ENCODE peak calls at places on chromosomes 13 and 19, in six cellular contexts. One of them, this sample, is unnamed.
A peak's percentile ranks its signal among the peaks of the same experiment; 100 is the strongest.

GRCh38 chr13:46134494-46134893 is 29.7 kb upstream of the CPB2 start:
- DNase-seq in BE2C: no peak
- DNase-seq in colonic mucosa: no peak
- DNase-seq in mesendoderm: no peak
- DNase-seq in neuronal stem cell: no peak
- DNase-seq in pancreas: no peak
- DNase-seq in this sample: no peak

GRCh38 chr13:39047560-39047959 is 9.3 kb downstream of the NHLRC3 start:
- DNase-seq in mesendoderm: peak; percentile 76
- DNase-seq in pancreas: no peak
- DNase-seq in BE2C: peak; percentile 12
- DNase-seq in neuronal stem cell: no peak
- DNase-seq in colonic mucosa: no peak
- DNase-seq in this sample: no peak

GRCh38 chr19:7658219-7658686 is 10.6 kb upstream of the RETN start:
- DNase-seq in colonic mucosa: no peak
- DNase-seq in BE2C: no peak
- DNase-seq in neuronal stem cell: no peak
- DNase-seq in pancreas: no peak
- DNase-seq in mesendoderm: peak; percentile 28
- DNase-seq in this sample: no peak

GRCh38 chr19:2345794-2346663 is 14.0 kb upstream of the TMPRSS9 start:
- DNase-seq in colonic mucosa: peak; percentile 86
- DNase-seq in BE2C: peak; percentile 78
- DNase-seq in pancreas: peak; percentile 60
- DNase-seq in mesendoderm: no peak
- DNase-seq in neuronal stem cell: no peak
- DNase-seq in this sample: no peak

GRCh38 chr13:75195479-75196111 is 286.4 kb downstream of the TBC1D4 start:
- DNase-seq in BE2C: no peak
- DNase-seq in colonic mucosa: no peak
- DNase-seq in pancreas: no peak
- DNase-seq in neuronal stem cell: peak; percentile 61
- DNase-seq in mesendoderm: peak; percentile 11
- DNase-seq in this sample: no peak

GRCh38 chr13:112905990-112906641 is 62.9 kb upstream of the MCF2L start:
- DNase-seq in neuronal stem cell: peak; percentile 41
- DNase-seq in BE2C: no peak
- DNase-seq in mesendoderm: peak; percentile 79
- DNase-seq in colonic mucosa: no peak
- DNase-seq in pancreas: no peak
- DNase-seq in this sample: no peak

GRCh38 chr19:4567584-4568071 is 8.1 kb upstream of the SEMA6B start:
- DNase-seq in neuronal stem cell: peak; percentile 60
- DNase-seq in pancreas: no peak
- DNase-seq in BE2C: peak; percentile 78
- DNase-seq in colonic mucosa: peak; percentile 73
- DNase-seq in mesendoderm: peak; percentile 76
- DNase-seq in this sample: no peak

GRCh38 chr19:12685831-12686230 is 2.0 kb upstream of the GNG14 start:
- DNase-seq in colonic mucosa: no peak
- DNase-seq in BE2C: no peak
- DNase-seq in mesendoderm: no peak
- DNase-seq in neuronal stem cell: no peak
- DNase-seq in pancreas: no peak
- DNase-seq in this sample: no peak

GRCh38 chr13:104769520-104769919 is 1703.3 kb upstream of the SLC10A2 start:
- DNase-seq in neuronal stem cell: no peak
- DNase-seq in mesendoderm: no peak
- DNase-seq in BE2C: no peak
- DNase-seq in colonic mucosa: no peak
- DNase-seq in pancreas: no peak
- DNase-seq in this sample: no peak

GRCh38 chr13:104759069-104759468 is 1692.9 kb upstream of the SLC10A2 start:
- DNase-seq in neuronal stem cell: no peak
- DNase-seq in pancreas: no peak
- DNase-seq in mesendoderm: no peak
- DNase-seq in BE2C: no peak
- DNase-seq in colonic mucosa: no peak
- DNase-seq in this sample: no peak

DNA sequence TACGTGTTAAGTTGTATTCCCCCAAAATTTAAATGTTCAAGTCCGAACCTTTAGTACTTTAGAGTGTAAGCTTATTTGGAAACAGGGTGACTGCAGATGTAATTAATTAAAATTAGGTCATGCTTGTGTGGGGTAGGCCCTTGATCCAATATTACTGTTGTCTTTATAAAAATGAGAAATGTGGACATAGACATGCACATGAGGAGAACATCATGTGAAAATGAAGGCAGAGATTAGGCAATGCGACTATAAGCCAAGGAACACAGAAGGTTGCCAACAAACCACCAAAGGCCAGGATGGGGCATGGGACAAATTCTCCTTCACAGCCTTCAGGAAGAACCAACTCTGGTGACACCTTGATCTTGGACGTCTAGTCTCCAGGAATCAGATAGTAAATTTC is 1698.4 kb upstream of the SLC10A2 start:
- DNase-seq in pancreas: no peak
- DNase-seq in colonic mucosa: no peak
- DNase-seq in BE2C: no peak
- DNase-seq in mesendoderm: no peak
- DNase-seq in neuronal stem cell: no peak
- DNase-seq in this sample: no peak
- H3K27me3 ChIP-seq in pancreas: no peaks in the 10 kb centered on the region
- H3K27me3 ChIP-seq in colonic mucosa: no peaks in the 10 kb centered on the region
- H3K27me3 ChIP-seq in BE2C: no peaks in the 10 kb centered on the region
- H3K27me3 ChIP-seq in mesendoderm: no peaks in the 10 kb centered on the region
- H3K27me3 ChIP-seq in neuronal stem cell: no peaks in the 10 kb centered on the region
- H3K27me3 ChIP-seq in this sample: no peaks in the 10 kb centered on the region

GRCh38 chr13:96998071-96998470 is 3.8 kb upstream of the OXGR1 start:
- DNase-seq in mesendoderm: no peak
- DNase-seq in colonic mucosa: no peak
- DNase-seq in pancreas: no peak
- DNase-seq in neuronal stem cell: no peak
- DNase-seq in BE2C: no peak
- DNase-seq in this sample: no peak
- H3K27me3 ChIP-seq in mesendoderm: peaks cover 19% of the 10 kb centered on the region
- H3K27me3 ChIP-seq in colonic mucosa: no peaks in the 10 kb centered on the region
- H3K27me3 ChIP-seq in pancreas: peaks cover 6% of the 10 kb centered on the region
- H3K27me3 ChIP-seq in neuronal stem cell: peaks cover 24% of the 10 kb centered on the region
- H3K27me3 ChIP-seq in BE2C: peaks cover 7% of the 10 kb centered on the region
- H3K27me3 ChIP-seq in this sample: peaks cover 26% of the 10 kb centered on the region

GRCh38 chr19:46493236-46494114 is 2.2 kb downstream of the PNMA8B start:
- DNase-seq in neuronal stem cell: no peak
- DNase-seq in BE2C: no peak
- DNase-seq in colonic mucosa: no peak
- DNase-seq in mesendoderm: peak; percentile 54
- DNase-seq in pancreas: no peak
- DNase-seq in this sample: no peak

GRCh38 chr19:46492841-46493235 is 2.8 kb downstream of the PNMA8B start:
- DNase-seq in BE2C: no peak
- DNase-seq in colonic mucosa: no peak
- DNase-seq in mesendoderm: no peak
- DNase-seq in pancreas: no peak
- DNase-seq in neuronal stem cell: no peak
- DNase-seq in this sample: no peak

GRCh38 chr19:46494936-46495788 is 505 bp downstream of the PNMA8B start:
- DNase-seq in colonic mucosa: no peak
- DNase-seq in mesendoderm: no peak
- DNase-seq in pancreas: no peak
- DNase-seq in neuronal stem cell: no peak
- DNase-seq in BE2C: no peak
- DNase-seq in this sample: no peak

GRCh38 chr19:46495789-46496099 is at the start of gene PNMA8B:
- DNase-seq in pancreas: peak; percentile 67
- DNase-seq in neuronal stem cell: peak; percentile 96
- DNase-seq in mesendoderm: peak; percentile 95
- DNase-seq in colonic mucosa: peak; percentile 26
- DNase-seq in BE2C: peak; percentile 95
- DNase-seq in this sample: no peak

DNA sequence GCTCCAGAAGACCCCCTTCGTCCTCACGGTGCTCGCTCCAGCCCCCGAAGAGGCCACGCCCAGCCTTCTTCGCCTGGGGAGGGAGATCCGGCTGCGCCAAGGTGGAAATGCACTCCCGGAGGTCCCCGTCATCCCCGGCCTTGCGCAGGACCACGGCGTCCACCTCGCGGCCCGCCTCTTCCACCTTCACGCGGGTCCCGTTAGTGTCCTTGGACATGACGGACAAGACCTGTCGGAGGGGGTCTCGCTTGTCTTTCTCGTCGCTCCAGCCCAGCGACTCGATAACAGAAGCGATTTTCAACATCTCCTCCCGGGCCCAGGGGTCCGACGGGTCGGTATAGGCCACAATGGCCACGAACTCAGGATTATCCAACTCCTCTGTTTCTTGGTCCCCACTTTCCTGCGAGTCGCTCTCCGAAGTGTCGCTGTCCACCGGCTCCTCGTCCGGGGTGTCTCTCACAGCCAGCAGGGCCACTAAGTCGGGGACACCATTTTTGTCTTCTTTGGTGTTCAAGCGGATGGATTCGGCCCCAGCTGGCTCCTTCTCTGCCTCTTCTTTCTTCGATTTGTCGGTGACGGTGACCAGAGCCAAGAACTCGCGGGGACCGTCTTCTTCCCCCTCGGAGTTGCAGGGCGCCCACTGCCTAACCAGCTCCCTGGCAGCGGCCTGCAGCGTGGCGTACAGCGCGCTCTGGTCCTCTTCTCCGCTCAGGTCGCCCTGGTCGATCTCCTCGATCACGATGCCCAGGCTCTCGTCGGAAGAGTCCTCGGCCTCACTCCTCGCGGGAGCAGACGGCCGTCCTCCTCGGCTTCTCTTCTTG is 1.3 kb downstream of the PNMA8B start:
- DNase-seq in BE2C: no peak
- DNase-seq in pancreas: no peak
- DNase-seq in colonic mucosa: no peak
- DNase-seq in neuronal stem cell: no peak
- DNase-seq in mesendoderm: no peak
- DNase-seq in this sample: no peak
- H3K27me3 ChIP-seq in BE2C: no peaks in the 10 kb centered on the region
- H3K27me3 ChIP-seq in pancreas: no peaks in the 10 kb centered on the region
- H3K27me3 ChIP-seq in colonic mucosa: peaks cover 16% of the 10 kb centered on the region
- H3K27me3 ChIP-seq in neuronal stem cell: peaks cover 4% of the 10 kb centered on the region
- H3K27me3 ChIP-seq in mesendoderm: peaks cover 42% of the 10 kb centered on the region
- H3K27me3 ChIP-seq in this sample: peaks cover 34% of the 10 kb centered on the region

DNA sequence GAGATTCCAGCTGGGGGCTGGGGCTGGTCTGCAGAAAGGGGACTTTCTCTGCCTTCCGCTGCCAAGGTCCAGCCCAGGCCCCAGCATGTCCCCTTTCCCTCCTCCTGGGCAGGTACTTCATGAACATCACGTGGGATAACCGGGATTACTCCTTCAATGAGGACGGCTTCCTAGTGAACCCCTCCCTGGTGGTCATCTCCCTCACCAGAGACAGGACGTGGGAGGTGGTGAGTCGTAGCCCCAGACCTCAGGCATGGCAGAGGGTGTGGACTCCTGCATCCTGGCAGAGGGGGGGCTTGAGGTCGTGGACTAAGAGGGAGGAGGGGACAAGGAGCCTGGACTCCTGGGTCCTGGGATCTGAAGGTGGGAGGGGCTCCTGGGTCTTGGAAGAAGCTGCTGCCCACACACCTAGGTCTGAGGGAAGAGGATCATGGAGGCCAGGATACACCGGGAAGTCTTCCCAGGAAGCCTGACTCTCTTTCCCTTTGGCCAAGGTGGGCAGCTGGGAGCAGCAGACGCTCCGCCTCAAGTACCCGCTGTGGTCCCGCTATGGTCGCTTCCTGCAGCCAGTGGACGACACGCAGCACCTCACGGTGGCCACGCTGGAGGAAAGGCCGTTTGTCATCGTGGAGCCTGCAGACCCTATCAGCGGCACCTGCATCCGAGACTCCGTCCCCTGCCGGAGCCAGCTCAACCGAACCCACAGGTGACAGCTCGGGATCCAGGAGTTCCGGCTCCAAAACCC is 20.6 kb downstream of the GRIN2D start:
- DNase-seq in BE2C: no peak
- DNase-seq in neuronal stem cell: no peak
- DNase-seq in colonic mucosa: no peak
- DNase-seq in mesendoderm: peak; percentile 61
- DNase-seq in pancreas: no peak
- DNase-seq in this sample: no peak
- H3K27me3 ChIP-seq in BE2C: peaks cover 5% of the 10 kb centered on the region
- H3K27me3 ChIP-seq in neuronal stem cell: peaks cover 15% of the 10 kb centered on the region
- H3K27me3 ChIP-seq in colonic mucosa: peaks cover 6% of the 10 kb centered on the region
- H3K27me3 ChIP-seq in mesendoderm: no peaks in the 10 kb centered on the region
- H3K27me3 ChIP-seq in pancreas: no peaks in the 10 kb centered on the region
- H3K27me3 ChIP-seq in this sample: no peaks in the 10 kb centered on the region

DNA sequence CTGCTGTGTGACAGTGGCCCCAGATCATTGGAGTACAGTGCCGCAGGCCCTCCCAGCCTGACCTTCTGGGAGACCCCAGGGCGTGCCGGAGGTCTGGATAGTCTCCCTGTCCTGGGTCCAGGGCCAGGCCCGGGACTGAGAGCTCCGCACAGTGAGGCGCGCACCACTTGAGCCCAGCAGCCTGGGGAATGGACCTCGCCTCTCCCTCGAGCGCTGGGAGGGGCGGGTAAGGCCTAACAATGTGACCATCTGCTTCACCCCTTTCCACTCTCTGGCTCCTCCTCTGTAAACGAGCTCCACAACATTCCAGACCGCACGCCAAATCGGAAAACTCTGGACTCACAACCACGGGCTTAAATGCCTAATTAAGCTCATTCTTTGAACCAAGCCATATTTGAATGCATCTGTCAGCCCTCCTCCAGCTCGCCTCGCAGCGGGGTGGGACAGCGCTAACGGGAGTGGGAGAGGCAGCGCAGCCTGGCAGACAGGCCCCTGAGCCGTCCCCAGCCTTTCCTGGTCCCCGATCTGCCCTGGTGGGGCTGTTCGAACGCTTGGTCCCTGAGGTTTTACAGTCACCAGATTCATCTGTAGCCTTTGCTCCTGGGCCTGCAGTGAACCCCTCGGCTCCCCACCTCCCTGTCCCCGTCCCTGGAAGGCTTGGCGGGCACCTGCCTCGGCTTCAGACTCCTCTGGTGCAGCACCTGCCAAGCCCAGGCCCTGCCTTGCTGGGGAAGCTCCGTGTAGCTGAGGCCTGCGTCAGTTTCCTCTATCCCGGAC is 120.7 kb upstream of the VSTM2B start:
- DNase-seq in mesendoderm: peak; percentile 85
- DNase-seq in pancreas: no peak
- DNase-seq in BE2C: no peak
- DNase-seq in colonic mucosa: peak; percentile 20
- DNase-seq in neuronal stem cell: peak; percentile 89
- DNase-seq in this sample: no peak
- H3K27me3 ChIP-seq in mesendoderm: no peaks in the 10 kb centered on the region
- H3K27me3 ChIP-seq in pancreas: no peaks in the 10 kb centered on the region
- H3K27me3 ChIP-seq in BE2C: no peaks in the 10 kb centered on the region
- H3K27me3 ChIP-seq in colonic mucosa: no peaks in the 10 kb centered on the region
- H3K27me3 ChIP-seq in neuronal stem cell: peaks cover 32% of the 10 kb centered on the region
- H3K27me3 ChIP-seq in this sample: no peaks in the 10 kb centered on the region

DNA sequence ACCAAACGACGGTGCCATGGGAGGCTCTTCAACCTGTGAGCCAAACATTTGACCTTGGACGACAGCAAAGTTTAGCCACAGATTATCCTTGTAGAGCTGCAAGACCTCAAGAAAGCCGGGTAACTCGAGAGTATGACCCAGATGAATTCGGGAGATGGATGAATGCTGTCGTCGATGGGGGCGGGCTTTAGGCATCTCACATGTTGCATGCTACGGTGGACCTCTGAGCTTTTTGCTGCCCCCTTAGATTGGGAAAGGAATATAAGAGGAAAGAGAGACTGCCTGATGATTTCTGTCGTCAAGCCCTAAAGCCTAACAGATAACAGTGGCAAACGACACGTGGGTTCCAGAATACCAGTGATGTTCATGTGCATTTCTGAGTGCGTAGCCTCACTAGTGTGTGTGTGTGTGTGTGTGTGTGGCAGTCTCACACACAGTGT is 716 bp upstream of the ABCC4 start:
- DNase-seq in mesendoderm: peak; percentile 89
- DNase-seq in neuronal stem cell: peak; percentile 51
- DNase-seq in colonic mucosa: no peak
- DNase-seq in pancreas: no peak
- DNase-seq in BE2C: no peak
- DNase-seq in this sample: no peak
- H3K27me3 ChIP-seq in mesendoderm: no peaks in the 10 kb centered on the region
- H3K27me3 ChIP-seq in neuronal stem cell: no peaks in the 10 kb centered on the region
- H3K27me3 ChIP-seq in colonic mucosa: no peaks in the 10 kb centered on the region
- H3K27me3 ChIP-seq in pancreas: no peaks in the 10 kb centered on the region
- H3K27me3 ChIP-seq in BE2C: no peaks in the 10 kb centered on the region
- H3K27me3 ChIP-seq in this sample: no peaks in the 10 kb centered on the region